ENCODE peak calls at places on chromosomes 5 and 9, in four cellular contexts. T is IMR-90, A is mesendoderm, K is mesenchymal stem cell. P is an unnamed sample.

GRCh38 chr9:122389799-122390481 is 19.1 kb downstream of the PTGS1 start:
- DNase-seq in A (no peak), T (no peak), K (no peak), P (no peak)

GRCh38 chr5:60576425-60576824 is 123.5 kb downstream of the DEPDC1B start:
- DNase-seq in K (no peak), A (no peak), T (no peak), P (no peak)

GRCh38 chr5:178787889-178788288 is 57.4 kb upstream of the ZNF354A start:
- DNase-seq in T (no peak), A (no peak), K (no peak), P (no peak)

GRCh38 chr9:6605202-6605601 is 40.3 kb downstream of the GLDC start:
- DNase-seq in K (no peak), A (no peak), T (no peak), P (no peak)

GRCh38 chr5:149546974-149547373 is 4.3 kb downstream of the CSNK1A1 start:
- DNase-seq in A (peak; percentile 45), K (no peak), T (no peak), P (peak; percentile 75)

GRCh38 chr5:176611435-176611834 is 1.5 kb upstream of the GPRIN1 start:
- DNase-seq in T (peak; percentile 91), K (peak; percentile 86), A (peak; percentile 81), P (peak; percentile 67)

GRCh38 chr9:81292056-81292805 is 397.1 kb downstream of the TLE1 start:
- DNase-seq in T (no peak), K (no peak), A (peak; percentile 68), P (no peak)

GRCh38 chr5:146796144-146796543 is 82.4 kb downstream of the PPP2R2B start:
- DNase-seq in T (no peak), K (no peak), A (no peak), P (no peak)

GRCh38 chr5:65760504-65761275 is 38.7 kb downstream of the NLN start:
- DNase-seq in A (no peak), T (peak; percentile 13), K (no peak), P (no peak)

GRCh38 chr9:123617952-123618678 is 262.1 kb downstream of the CRB2 start:
- DNase-seq in K (no peak), A (no peak), T (no peak), P (no peak)

GRCh38 chr9:99253772-99254431 is 31.8 kb downstream of the SEC61B start:
- DNase-seq in A (peak; percentile 17), T (no peak), K (no peak), P (peak; percentile 19)

GRCh38 chr9:92327283-92327850 is 1.6 kb downstream of the CENPP start:
- DNase-seq in T (no peak), A (no peak), K (no peak), P (no peak)

GRCh38 chr5:63456279-63456678 is 506.0 kb downstream of the HTR1A start:
- DNase-seq in A (no peak), K (no peak), T (no peak), P (no peak)

GRCh38 chr9:126395439-126396212 is 69.0 kb downstream of the MVB12B start:
- DNase-seq in A (no peak), K (peak; percentile 52), T (peak; percentile 82), P (no peak)

GRCh38 chr9:69452110-69452780 is 127.2 kb downstream of the ENTREP1 start:
- DNase-seq in T (no peak), K (no peak), A (no peak), P (no peak)

GRCh38 chr5:172299916-172300439 is 16.4 kb upstream of the UBTD2 start:
- DNase-seq in T (peak; percentile 76), K (peak; percentile 77), A (no peak), P (no peak)

GRCh38 chr5:123881791-123882244 is 369.8 kb downstream of the CSNK1G3 start:
- DNase-seq in K (peak; percentile 54), T (peak; percentile 34), A (no peak), P (no peak)

GRCh38 chr5:105230516-105230915 is 1667.9 kb upstream of the NUDT12 start:
- DNase-seq in K (no peak), A (peak; percentile 53), T (no peak), P (no peak)

GRCh38 chr9:135589596-135590485 is 28.3 kb downstream of the PAEP start:
- DNase-seq in K (no peak), A (no peak), T (no peak), P (no peak)

GRCh38 chr9:21690561-21690960 is 111.9 kb upstream of the MTAP start:
- DNase-seq in T (peak; percentile 79), K (no peak), A (no peak), P (no peak)

GRCh38 chr9:107685901-107686300 is 196.3 kb upstream of the KLF4 start:
- DNase-seq in A (no peak), K (no peak), T (no peak), P (no peak)

GRCh38 chr5:137078171-137078665 is 420.9 kb downstream of the SPOCK1 start:
- DNase-seq in T (peak; percentile 13), A (peak; percentile 66), K (no peak), P (no peak)

GRCh38 chr5:159451197-159452052 is 121.1 kb upstream of the IL12B start:
- DNase-seq in T (peak; percentile 98), K (peak; percentile 88), A (no peak), P (no peak)

GRCh38 chr5:34715711-34716110 is 59.6 kb downstream of the RAI14 start:
- DNase-seq in A (no peak), K (peak; percentile 45), T (peak; percentile 33), P (no peak)

GRCh38 chr5:139897982-139898381 is 102.4 kb downstream of the PSD2 start:
- DNase-seq in A (no peak), T (no peak), K (no peak), P (no peak)

GRCh38 chr9:89640391-89640790 is 35.6 kb downstream of the GADD45G start:
- DNase-seq in A (no peak), K (no peak), T (no peak), P (no peak)

GRCh38 chr9:89477811-89478583 is 19.9 kb downstream of the SEMA4D start:
- DNase-seq in K (peak; percentile 58), A (no peak), T (peak; percentile 46), P (no peak)

GRCh38 chr9:35529156-35529823 is 39.4 kb downstream of the RUSC2 start:
- DNase-seq in K (no peak), A (no peak), T (no peak), P (peak; percentile 75)

GRCh38 chr9:87194471-87194870 is 247.2 kb upstream of the GAS1 start:
- DNase-seq in T (peak; percentile 92), A (no peak), K (peak; percentile 93), P (peak; percentile 49)

GRCh38 chr9:110183208-110184145 is 24.5 kb downstream of the C9orf152 start:
- DNase-seq in A (peak; percentile 81), K (peak; percentile 74), T (peak; percentile 77), P (peak; percentile 71)

GRCh38 chr5:40618926-40619325 is 60.8 kb upstream of the PTGER4 start:
- DNase-seq in T (no peak), K (no peak), A (no peak), P (no peak)

GRCh38 chr9:70805953-70806352 is 315.5 kb downstream of the TRPM3 start:
- DNase-seq in T (no peak), K (no peak), A (no peak), P (no peak)

GRCh38 chr5:125870271-125870670 is 552.9 kb upstream of the GRAMD2B start:
- DNase-seq in K (peak; percentile 21), A (no peak), T (peak; percentile 1), P (no peak)

GRCh38 chr5:56900395-56900794 is 9.0 kb upstream of the SETD9 start:
- DNase-seq in T (peak; percentile 53), K (peak; percentile 59), A (no peak), P (no peak)

DNA sequence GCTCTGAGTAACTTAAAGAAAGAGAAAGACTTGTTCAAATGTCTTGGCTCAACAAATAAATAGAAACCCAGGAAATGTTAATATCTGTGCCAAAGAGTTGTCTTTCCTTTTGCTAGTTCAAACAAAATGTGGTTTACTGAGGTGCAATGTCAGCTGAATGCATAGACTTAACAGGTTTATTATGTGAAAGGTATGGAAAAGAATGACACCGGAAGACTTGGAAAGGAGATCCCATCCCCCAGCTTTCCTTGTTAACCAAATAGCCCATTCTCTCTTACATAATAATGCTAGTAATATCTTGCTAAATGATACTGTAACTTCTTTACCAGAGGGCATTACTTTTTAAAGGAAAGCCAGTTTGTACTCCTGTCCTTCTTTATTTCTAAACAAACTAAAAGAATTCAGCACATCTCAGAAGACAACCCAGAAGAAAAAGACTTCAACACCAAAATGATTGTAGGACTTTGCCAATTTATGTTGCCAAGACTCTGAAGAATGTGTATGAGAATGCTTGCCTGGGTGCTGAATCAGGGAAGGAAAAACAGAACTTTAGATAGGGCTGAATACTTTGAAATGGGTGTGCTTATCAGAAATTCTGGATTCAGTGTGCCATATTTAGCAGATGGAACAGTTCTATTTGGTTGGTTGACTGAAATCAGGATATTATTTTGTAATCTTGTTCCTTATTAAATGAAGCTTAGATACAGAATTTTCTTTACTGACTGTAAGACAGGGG is 344.1 kb downstream of the TMEM38B start:
- DNase-seq in A (no peak), T (no peak), K (no peak), P (no peak)
- H2BK5ac ChIP-seq in A (no peak overlapping the region), T (no peak overlapping the region), K (no peak overlapping the region), P (no peak overlapping the region)

DNA sequence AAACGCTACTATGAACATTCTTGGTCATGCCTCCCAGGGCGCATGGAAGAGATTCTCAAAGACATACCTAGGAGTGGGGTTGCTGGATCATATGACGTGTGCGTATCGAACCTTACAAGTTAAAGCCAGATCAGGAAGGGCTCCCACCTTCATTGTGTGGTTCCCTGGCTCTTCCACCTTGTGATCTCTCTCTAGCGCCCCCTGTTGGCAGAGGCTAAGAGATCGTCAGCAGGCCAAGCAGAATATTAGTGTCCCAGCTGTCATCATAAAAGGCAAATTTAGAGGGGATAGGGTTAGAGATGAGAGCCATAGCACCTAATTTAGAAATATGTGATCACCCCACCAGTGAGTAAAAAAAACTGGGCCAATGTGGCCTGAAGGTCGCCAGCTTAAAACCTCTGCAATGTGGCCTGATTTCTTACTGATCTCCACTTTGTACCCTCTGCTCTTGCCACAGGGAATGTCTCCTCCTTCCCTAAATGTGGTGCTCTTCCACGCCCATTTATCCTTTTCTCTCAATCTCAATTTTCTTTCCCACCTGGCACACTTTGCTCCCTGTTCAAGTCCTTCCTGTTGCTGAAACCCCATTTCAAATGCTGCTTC is 91.7 kb upstream of the SHB start:
- DNase-seq in K (peak; percentile 52), T (peak; percentile 51), A (peak; percentile 80), P (peak; percentile 35)
- H4K8ac ChIP-seq in K (no peak overlapping the region), T (no peak overlapping the region), A (no peak overlapping the region), P (no peak overlapping the region)

GRCh38 chr9:131277673-131278420 is 1.5 kb upstream of the FAM78A start:
- DNase-seq in A (peak; percentile 95), T (peak; percentile 78), K (peak; percentile 83), P (peak; percentile 66)
- H2BK5ac ChIP-seq in A (no peak overlapping the region), T (no peak overlapping the region), K (no peak overlapping the region), P (no peak overlapping the region)

GRCh38 chr5:1394881-1395860 is 50.1 kb downstream of the SLC6A3 start:
- DNase-seq in A (no peak), K (no peak), T (no peak), P (no peak)
- H4K8ac ChIP-seq in A (no peak overlapping the region), K (no peak overlapping the region), T (no peak overlapping the region), P (no peak overlapping the region)

DNA sequence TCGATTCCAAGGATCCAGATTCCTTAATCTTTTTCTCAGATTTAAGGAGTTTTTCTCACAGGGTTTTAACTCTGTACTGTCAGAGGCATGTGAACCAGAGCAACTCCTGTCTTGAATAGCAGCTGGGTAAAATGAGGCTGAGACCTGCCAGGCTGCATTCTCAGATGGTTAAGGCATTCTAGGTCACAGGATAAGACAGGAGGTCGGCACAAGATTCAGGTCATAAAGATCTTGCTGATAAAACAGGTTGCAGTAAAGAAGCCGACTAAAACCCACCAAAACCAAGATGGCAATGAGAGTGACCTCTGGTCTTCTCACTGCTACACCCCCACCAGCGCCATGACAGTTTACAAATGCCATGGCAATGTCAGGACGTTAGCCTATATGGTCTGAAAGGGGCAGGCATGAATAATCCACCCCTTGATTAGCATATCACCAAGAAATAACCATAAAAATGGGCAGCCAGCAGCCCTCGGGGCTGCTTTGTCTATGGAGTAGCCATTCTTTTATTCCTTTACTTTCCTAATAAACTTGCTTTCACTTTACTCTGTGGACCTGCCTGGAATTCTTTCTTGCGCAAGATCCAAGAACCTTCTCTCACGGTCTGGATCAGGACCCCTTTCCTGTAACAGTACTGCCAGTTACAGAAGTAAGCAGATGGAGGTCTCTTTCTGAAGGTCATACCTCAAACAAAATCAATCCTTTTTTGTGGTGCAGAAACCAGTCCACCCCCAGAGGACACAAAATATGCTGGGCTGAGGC is 87.1 kb downstream of the SLC38A9 start:
- DNase-seq in A (peak; percentile 51), K (no peak), T (no peak), P (peak; percentile 38)
- H2BK5ac ChIP-seq in A (peak overlapping the region; percentile 80), K (no peak overlapping the region), T (no peak overlapping the region), P (peak overlapping the region; percentile 100)

P was measured in trophoblast cell.